ENCODE peak calls at places on chromosomes 5 and 9, in four cellular contexts. One of them, this sample, is unnamed.

GRCh38 chr5:4879693-4880303 is 260.3 kb upstream of the ADAMTS16 start:
- DNase-seq in RWPE1: peak; percentile 54
- DNase-seq in Panc1: peak; percentile 66
- DNase-seq in tibial artery: peak; percentile 74
- DNase-seq in this sample: peak; percentile 25

GRCh38 chr9:128454991-128455390 is 815 bp upstream of the ODF2 start:
- DNase-seq in Panc1: no peak
- DNase-seq in tibial artery: no peak
- DNase-seq in RWPE1: no peak
- DNase-seq in this sample: no peak

GRCh38 chr5:160479926-160480325 is 58.3 kb downstream of the PTTG1 start:
- DNase-seq in RWPE1: no peak
- DNase-seq in tibial artery: no peak
- DNase-seq in Panc1: peak; percentile 69
- DNase-seq in this sample: no peak

GRCh38 chr5:172905771-172906170 is 53.5 kb upstream of the RPL26L1 start:
- DNase-seq in tibial artery: no peak
- DNase-seq in Panc1: no peak
- DNase-seq in RWPE1: no peak
- DNase-seq in this sample: no peak

GRCh38 chr9:127974002-127974768 is 6.6 kb downstream of the EEIG1 start:
- DNase-seq in tibial artery: no peak
- DNase-seq in Panc1: no peak
- DNase-seq in RWPE1: no peak
- DNase-seq in this sample: no peak

GRCh38 chr9:110288503-110288902 is 32.2 kb upstream of the TXN start:
- DNase-seq in Panc1: no peak
- DNase-seq in RWPE1: no peak
- DNase-seq in tibial artery: no peak
- DNase-seq in this sample: no peak

GRCh38 chr9:128163523-128164331 is 3.7 kb downstream of the BBLN start:
- DNase-seq in Panc1: no peak
- DNase-seq in RWPE1: no peak
- DNase-seq in tibial artery: no peak
- DNase-seq in this sample: no peak

GRCh38 chr5:10381805-10382204 is 28.3 kb downstream of the MARCHF6 start:
- DNase-seq in Panc1: no peak
- DNase-seq in RWPE1: no peak
- DNase-seq in tibial artery: no peak
- DNase-seq in this sample: no peak

GRCh38 chr5:36667826-36668225 is 61.4 kb downstream of the SLC1A3 start:
- DNase-seq in Panc1: no peak
- DNase-seq in RWPE1: no peak
- DNase-seq in tibial artery: no peak
- DNase-seq in this sample: no peak

GRCh38 chr9:133341369-133342082 is 5.5 kb upstream of the SURF6 start:
- DNase-seq in Panc1: no peak
- DNase-seq in RWPE1: no peak
- DNase-seq in tibial artery: no peak
- DNase-seq in this sample: no peak

GRCh38 chr5:68225188-68225910 is 9.8 kb downstream of the PIK3R1 start:
- DNase-seq in tibial artery: peak; percentile 77
- DNase-seq in Panc1: no peak
- DNase-seq in RWPE1: peak; percentile 84
- DNase-seq in this sample: no peak

GRCh38 chr9:95721132-95721531 is 154.4 kb upstream of the ERCC6L2 start:
- DNase-seq in Panc1: no peak
- DNase-seq in RWPE1: no peak
- DNase-seq in tibial artery: no peak
- DNase-seq in this sample: no peak

GRCh38 chr5:108451269-108451668 is 69.4 kb upstream of the FBXL17 start:
- DNase-seq in Panc1: no peak
- DNase-seq in RWPE1: no peak
- DNase-seq in tibial artery: no peak
- DNase-seq in this sample: no peak

GRCh38 chr9:3508531-3509374 is 17.0 kb downstream of the RFX3 start:
- DNase-seq in tibial artery: no peak
- DNase-seq in Panc1: no peak
- DNase-seq in RWPE1: no peak
- DNase-seq in this sample: no peak

GRCh38 chr9:87498046-87498815 is 564 bp downstream of the DAPK1 start:
- DNase-seq in tibial artery: peak; percentile 70
- DNase-seq in Panc1: no peak
- DNase-seq in RWPE1: peak; percentile 31
- DNase-seq in this sample: no peak

GRCh38 chr9:7148243-7148765 is 390.5 kb downstream of the KDM4C start:
- DNase-seq in tibial artery: no peak
- DNase-seq in Panc1: no peak
- DNase-seq in RWPE1: no peak
- DNase-seq in this sample: no peak

GRCh38 chr5:125298258-125298657 is 551.8 kb upstream of the ZNF608 start:
- DNase-seq in RWPE1: no peak
- DNase-seq in Panc1: no peak
- DNase-seq in tibial artery: no peak
- DNase-seq in this sample: no peak

GRCh38 chr5:3612561-3613175 is 17.0 kb downstream of the IRX1 start:
- DNase-seq in Panc1: no peak
- DNase-seq in tibial artery: no peak
- DNase-seq in RWPE1: peak; percentile 38
- DNase-seq in this sample: no peak

GRCh38 chr5:82796643-82797416 is 280.4 kb downstream of the TMEM167A start:
- DNase-seq in Panc1: no peak
- DNase-seq in RWPE1: no peak
- DNase-seq in tibial artery: no peak
- DNase-seq in this sample: no peak

GRCh38 chr9:36559036-36559695 is 13.5 kb upstream of the MELK start:
- DNase-seq in Panc1: no peak
- DNase-seq in tibial artery: no peak
- DNase-seq in RWPE1: no peak
- DNase-seq in this sample: no peak

GRCh38 chr9:106886111-106887046 is 23.4 kb downstream of the ZNF462 start:
- DNase-seq in Panc1: no peak
- DNase-seq in RWPE1: peak; percentile 86
- DNase-seq in tibial artery: no peak
- DNase-seq in this sample: no peak

GRCh38 chr9:7910426-7911015 is 110.9 kb upstream of the DMAC1 start:
- DNase-seq in Panc1: no peak
- DNase-seq in tibial artery: no peak
- DNase-seq in RWPE1: no peak
- DNase-seq in this sample: no peak

GRCh38 chr9:68547417-68547816 is 6.7 kb upstream of the TMEM252 start:
- DNase-seq in RWPE1: no peak
- DNase-seq in tibial artery: no peak
- DNase-seq in Panc1: no peak
- DNase-seq in this sample: no peak

GRCh38 chr9:76426807-76427419 is 32.1 kb upstream of the GCNT1 start:
- DNase-seq in tibial artery: no peak
- DNase-seq in RWPE1: no peak
- DNase-seq in Panc1: no peak
- DNase-seq in this sample: no peak

GRCh38 chr5:42813533-42813932 is 1.8 kb upstream of the SELENOP start:
- DNase-seq in tibial artery: no peak
- DNase-seq in RWPE1: no peak
- DNase-seq in Panc1: no peak
- DNase-seq in this sample: no peak

GRCh38 chr9:30476826-30477225 is 1907.6 kb upstream of the ACO1 start:
- DNase-seq in tibial artery: no peak
- DNase-seq in RWPE1: no peak
- DNase-seq in Panc1: no peak
- DNase-seq in this sample: no peak

GRCh38 chr5:109145139-109145538 is 264.6 kb downstream of the PJA2 start:
- DNase-seq in Panc1: no peak
- DNase-seq in tibial artery: no peak
- DNase-seq in RWPE1: no peak
- DNase-seq in this sample: no peak

GRCh38 chr5:138543730-138544104 is 681 bp upstream of the ETF1 start:
- DNase-seq in RWPE1: peak; percentile 81
- DNase-seq in Panc1: no peak
- DNase-seq in tibial artery: no peak
- DNase-seq in this sample: no peak

GRCh38 chr5:138542120-138542955 is 698 bp downstream of the ETF1 start:
- DNase-seq in RWPE1: no peak
- DNase-seq in Panc1: no peak
- DNase-seq in tibial artery: no peak
- DNase-seq in this sample: no peak

GRCh38 chr5:138541511-138541910 is 1.5 kb downstream of the ETF1 start:
- DNase-seq in RWPE1: no peak
- DNase-seq in tibial artery: no peak
- DNase-seq in Panc1: no peak
- DNase-seq in this sample: no peak

GRCh38 chr5:138544171-138545134 is 1.4 kb upstream of the ETF1 start:
- DNase-seq in Panc1: no peak
- DNase-seq in tibial artery: no peak
- DNase-seq in RWPE1: peak; percentile 22
- DNase-seq in this sample: no peak

DNA sequence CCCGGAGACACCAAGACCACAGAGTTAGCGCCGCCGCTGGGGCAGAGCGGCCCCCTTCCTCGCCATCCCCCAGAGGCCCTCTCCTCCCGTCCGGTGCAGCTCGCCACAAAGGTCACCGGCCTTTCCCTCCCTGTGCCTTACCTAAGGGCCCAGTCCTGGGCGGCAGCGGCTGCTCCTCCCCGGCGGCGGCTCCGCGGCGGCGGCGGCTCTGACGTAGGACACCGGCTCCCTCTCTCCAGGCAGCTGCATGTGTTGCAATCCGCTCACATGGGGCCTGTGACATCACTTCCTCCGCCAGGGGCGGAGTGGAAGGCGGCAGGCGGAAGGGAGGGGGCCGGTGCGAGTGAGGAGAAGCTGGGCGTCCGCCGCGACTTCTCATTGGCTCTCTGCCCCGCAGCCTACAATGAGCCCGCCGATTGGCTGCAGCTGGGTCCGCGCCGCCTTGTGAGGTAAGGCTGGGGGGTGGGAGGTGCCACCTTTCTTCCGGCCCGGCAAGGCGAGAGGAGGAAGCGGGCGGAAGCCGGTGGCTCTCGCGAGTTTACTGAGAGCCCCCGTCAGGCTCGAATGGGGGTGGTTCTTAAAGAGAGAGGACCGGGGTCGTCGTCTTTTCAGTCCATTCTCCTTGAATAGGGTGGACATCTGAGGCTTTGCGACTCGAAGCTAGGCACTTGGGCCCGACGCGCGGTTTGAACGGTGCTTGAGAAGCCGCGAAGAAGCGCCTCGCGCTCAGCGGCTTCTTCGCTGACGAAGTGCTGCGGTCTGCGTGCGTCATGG is at the start of gene ETF1:
- DNase-seq in RWPE1: peak; percentile 100
- DNase-seq in tibial artery: peak; percentile 100
- DNase-seq in Panc1: peak; percentile 92
- DNase-seq in this sample: peak; percentile 97
- TF ChIP-seq CTCF in RWPE1: no peak
- TF ChIP-seq CTCF in tibial artery: no peak
- TF ChIP-seq CTCF in Panc1: no peak
- TF ChIP-seq CTCF in this sample: no peak

GRCh38 chr9:138078846-138079245 is 201.3 kb downstream of the CACNA1B start:
- DNase-seq in tibial artery: no peak
- DNase-seq in Panc1: no peak
- DNase-seq in RWPE1: no peak
- DNase-seq in this sample: no peak

GRCh38 chr9:138080979-138081378 is 203.4 kb downstream of the CACNA1B start:
- DNase-seq in tibial artery: peak; percentile 28
- DNase-seq in Panc1: no peak
- DNase-seq in RWPE1: no peak
- DNase-seq in this sample: no peak

GRCh38 chr9:138085568-138085967 is 208.0 kb downstream of the CACNA1B start:
- DNase-seq in tibial artery: no peak
- DNase-seq in RWPE1: no peak
- DNase-seq in Panc1: no peak
- DNase-seq in this sample: no peak

GRCh38 chr9:138082918-138083636 is 205.5 kb downstream of the CACNA1B start:
- DNase-seq in Panc1: no peak
- DNase-seq in tibial artery: peak; percentile 41
- DNase-seq in RWPE1: no peak
- DNase-seq in this sample: no peak

GRCh38 chr9:138083873-138084272 is 206.3 kb downstream of the CACNA1B start:
- DNase-seq in Panc1: no peak
- DNase-seq in RWPE1: no peak
- DNase-seq in tibial artery: peak; percentile 13
- DNase-seq in this sample: no peak
- TF ChIP-seq CTCF in Panc1: no peak
- TF ChIP-seq CTCF in RWPE1: no peak
- TF ChIP-seq CTCF in tibial artery: no peak
- TF ChIP-seq CTCF in this sample: no peak

DNA sequence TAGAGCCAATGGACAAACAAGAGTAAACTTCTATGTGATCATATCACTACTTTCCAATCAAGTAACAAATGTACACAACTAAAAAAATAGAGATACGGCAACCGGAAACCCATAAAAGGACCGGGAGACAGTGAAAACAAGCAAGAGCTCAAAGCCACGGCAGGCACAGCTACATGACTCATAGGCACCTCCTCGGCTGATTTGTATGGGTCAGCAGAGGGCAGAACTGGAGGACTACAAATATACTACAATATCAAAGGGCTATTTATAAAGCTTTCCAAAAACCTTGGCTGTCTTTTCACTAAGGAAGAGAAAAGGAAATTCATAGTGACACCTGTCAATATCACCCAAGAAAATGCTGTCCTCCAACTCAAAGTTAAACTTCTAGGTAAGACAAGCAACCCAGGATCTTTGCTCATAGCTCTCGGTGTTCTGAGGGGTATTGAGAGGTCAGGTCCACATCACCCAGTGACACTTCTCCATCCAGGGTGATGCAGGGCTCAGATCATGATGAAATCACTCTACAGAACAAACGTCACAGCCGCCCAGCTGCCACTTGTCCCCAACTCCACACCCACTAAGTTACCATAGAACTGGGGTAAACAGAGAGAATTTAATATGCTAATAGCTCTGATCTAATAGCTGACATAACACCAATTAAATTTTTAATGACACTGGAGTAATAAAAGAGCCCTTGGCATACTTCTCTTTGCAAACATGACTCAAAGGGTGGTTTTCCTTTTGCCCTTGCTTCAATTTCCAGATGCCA is 41.3 kb downstream of the PFDN1 start:
- DNase-seq in tibial artery: peak; percentile 81
- DNase-seq in RWPE1: peak; percentile 97
- DNase-seq in Panc1: peak; percentile 64
- DNase-seq in this sample: peak; percentile 62
- TF ChIP-seq CTCF in tibial artery: no peak
- TF ChIP-seq CTCF in RWPE1: no peak
- TF ChIP-seq CTCF in Panc1: peak; percentile 14
- TF ChIP-seq CTCF in this sample: no peak

GRCh38 chr5:175113947-175114346 is 330.0 kb downstream of the DRD1 start:
- DNase-seq in RWPE1: no peak
- DNase-seq in Panc1: no peak
- DNase-seq in tibial artery: no peak
- DNase-seq in this sample: no peak

GRCh38 chr5:175115831-175116230 is 328.2 kb downstream of the DRD1 start:
- DNase-seq in RWPE1: no peak
- DNase-seq in Panc1: no peak
- DNase-seq in tibial artery: no peak
- DNase-seq in this sample: no peak

GRCh38 chr5:175120412-175120811 is 323.6 kb downstream of the DRD1 start:
- DNase-seq in tibial artery: no peak
- DNase-seq in RWPE1: no peak
- DNase-seq in Panc1: no peak
- DNase-seq in this sample: no peak

GRCh38 chr5:175118700-175119309 is 325.2 kb downstream of the DRD1 start:
- DNase-seq in tibial artery: no peak
- DNase-seq in RWPE1: no peak
- DNase-seq in Panc1: no peak
- DNase-seq in this sample: no peak

GRCh38 chr5:175116466-175117048 is 327.4 kb downstream of the DRD1 start:
- DNase-seq in tibial artery: no peak
- DNase-seq in Panc1: no peak
- DNase-seq in RWPE1: no peak
- DNase-seq in this sample: no peak
- TF ChIP-seq CTCF in tibial artery: no peak
- TF ChIP-seq CTCF in Panc1: no peak
- TF ChIP-seq CTCF in RWPE1: no peak
- TF ChIP-seq CTCF in this sample: no peak